ENCODE peak calls at places on chromosomes 3 and 15, in eight cellular contexts. S, R, Q, G, C, E, A and T are unnamed samples.

GRCh38 chr3:191774485-191774884 is 313.5 kb downstream of the PYDC2 start:
- DNase-seq in C (no peak), A (no peak), S (peak), G (no peak), R (no peak), Q (no peak), E (peak), T (peak)

GRCh38 chr3:7978104-7978457 is 523.5 kb upstream of the LMCD1 start:
- DNase-seq in S (no peak), Q (peak), G (no peak), A (no peak), R (no peak), C (no peak), E (no peak), T (no peak)

GRCh38 chr3:41267975-41268640 is 68.8 kb downstream of the CTNNB1 start:
- DNase-seq in E (peak), S (peak), G (no peak), R (no peak), Q (no peak), C (peak), A (no peak), T (peak)

GRCh38 chr15:47516576-47517371 is 200.5 kb upstream of the SEMA6D start:
- DNase-seq in Q (no peak), R (no peak), C (no peak), S (no peak), G (no peak), E (peak), A (no peak), T (peak)

GRCh38 chr3:114378760-114379159 is 84.9 kb downstream of the TIGIT start:
- DNase-seq in S (no peak), A (no peak), G (no peak), E (no peak), C (no peak), Q (no peak), R (no peak), T (no peak)

GRCh38 chr3:95172549-95172948 is 1109.7 kb downstream of the NSUN3 start:
- DNase-seq in C (no peak), A (no peak), E (no peak), Q (no peak), S (no peak), R (no peak), G (no peak), T (no peak)

GRCh38 chr3:100205161-100205560 is 55.6 kb upstream of the TBC1D23 start:
- DNase-seq in Q (no peak), C (no peak), R (no peak), S (no peak), E (no peak), A (no peak), G (no peak), T (no peak)

GRCh38 chr15:68816795-68817303 is 3.8 kb downstream of the ANP32A start:
- DNase-seq in G (no peak), A (no peak), C (no peak), S (no peak), Q (no peak), E (no peak), R (no peak), T (peak)

GRCh38 chr3:15601399-15602145 is at the start of the genes BTD and HACL1:
- DNase-seq in E (peak), A (peak), R (peak), S (peak), C (peak), Q (peak), G (peak), T (peak)

GRCh38 chr15:78004919-78005634 is 72.4 kb downstream of the TBC1D2B start:
- DNase-seq in G (peak), A (peak), Q (peak), C (peak), R (peak), S (peak), E (peak), T (peak)

GRCh38 chr15:74382004-74382816 is 14.8 kb upstream of the CYP11A1 start:
- DNase-seq in Q (peak), S (no peak), E (peak), G (peak), A (peak), C (peak), R (peak), T (peak)

GRCh38 chr15:38516636-38517035 is 48.0 kb downstream of the RASGRP1 start:
- DNase-seq in G (no peak), S (no peak), A (no peak), C (no peak), E (no peak), Q (no peak), R (no peak), T (no peak)

GRCh38 chr3:126023390-126023789 is 54.4 kb downstream of the ROPN1B start:
- DNase-seq in S (no peak), E (no peak), C (no peak), R (peak), Q (no peak), A (no peak), G (no peak), T (no peak)

GRCh38 chr15:25208735-25209134 is 230.1 kb downstream of the UBE3A start:
- DNase-seq in E (no peak), S (no peak), R (no peak), Q (no peak), G (no peak), C (no peak), A (no peak), T (no peak)

GRCh38 chr3:47743855-47744254 is 37.8 kb downstream of the SMARCC1 start:
- DNase-seq in Q (no peak), G (no peak), S (no peak), R (no peak), E (no peak), A (no peak), C (no peak), T (no peak)

GRCh38 chr3:193673845-193674244 is 80.8 kb downstream of the OPA1 start:
- DNase-seq in Q (no peak), A (no peak), G (no peak), S (no peak), E (no peak), C (no peak), R (no peak), T (no peak)

GRCh38 chr3:41247590-41247989 is 48.3 kb downstream of the CTNNB1 start:
- DNase-seq in Q (no peak), R (no peak), G (no peak), A (no peak), S (no peak), E (no peak), C (no peak), T (no peak)

GRCh38 chr15:39415634-39416033 is 165.2 kb upstream of the THBS1 start:
- DNase-seq in G (no peak), R (no peak), S (no peak), E (no peak), A (no peak), C (no peak), Q (no peak), T (no peak)

GRCh38 chr3:190676477-190676876 is 162.6 kb downstream of the IL1RAP start:
- DNase-seq in G (no peak), C (no peak), A (no peak), S (no peak), R (no peak), Q (no peak), E (no peak), T (no peak)

GRCh38 chr3:183536238-183536880 is 19.1 kb downstream of the KLHL6 start:
- DNase-seq in A (no peak), C (no peak), R (no peak), Q (no peak), G (no peak), E (no peak), S (no peak), T (no peak)

GRCh38 chr15:85401108-85401765 is 20.8 kb downstream of the AKAP13 start:
- DNase-seq in Q (no peak), A (no peak), C (no peak), R (no peak), E (no peak), S (no peak), G (no peak), T (no peak)

GRCh38 chr3:123881771-123882170 is 2.4 kb downstream of the MYLK start:
- DNase-seq in Q (no peak), R (no peak), E (no peak), G (no peak), S (no peak), A (no peak), C (no peak), T (no peak)

GRCh38 chr15:51758645-51759044 is 7.2 kb downstream of the TMOD2 start:
- DNase-seq in R (no peak), S (no peak), G (no peak), Q (no peak), C (peak), E (peak), A (peak), T (peak)

GRCh38 chr3:14780927-14781507 is 37.7 kb upstream of the FGD5 start:
- DNase-seq in Q (peak), G (peak), C (peak), A (peak), S (no peak), R (no peak), E (peak), T (peak)

GRCh38 chr3:10327592-10327991 is 6.7 kb upstream of the SEC13 start:
- DNase-seq in R (no peak), S (no peak), A (no peak), Q (no peak), E (no peak), C (no peak), G (no peak), T (no peak)

GRCh38 chr3:161420746-161421145 is 49.4 kb upstream of the SPTSSB start:
- DNase-seq in Q (no peak), C (peak), E (peak), S (no peak), R (no peak), A (no peak), G (no peak), T (peak)

GRCh38 chr3:127831723-127832172 is 9.4 kb upstream of the MGLL start:
- DNase-seq in S (no peak), R (no peak), Q (no peak), A (no peak), C (no peak), E (no peak), G (peak), T (peak)

GRCh38 chr3:141812091-141812490 is 48.9 kb downstream of the GRK7 start:
- DNase-seq in R (no peak), Q (no peak), S (no peak), E (no peak), G (no peak), A (no peak), C (no peak), T (no peak)

GRCh38 chr15:98888839-98889479 is 118.6 kb downstream of the PGPEP1L start:
- DNase-seq in Q (no peak), G (no peak), S (no peak), A (no peak), C (peak), R (no peak), E (peak), T (peak)

DNA sequence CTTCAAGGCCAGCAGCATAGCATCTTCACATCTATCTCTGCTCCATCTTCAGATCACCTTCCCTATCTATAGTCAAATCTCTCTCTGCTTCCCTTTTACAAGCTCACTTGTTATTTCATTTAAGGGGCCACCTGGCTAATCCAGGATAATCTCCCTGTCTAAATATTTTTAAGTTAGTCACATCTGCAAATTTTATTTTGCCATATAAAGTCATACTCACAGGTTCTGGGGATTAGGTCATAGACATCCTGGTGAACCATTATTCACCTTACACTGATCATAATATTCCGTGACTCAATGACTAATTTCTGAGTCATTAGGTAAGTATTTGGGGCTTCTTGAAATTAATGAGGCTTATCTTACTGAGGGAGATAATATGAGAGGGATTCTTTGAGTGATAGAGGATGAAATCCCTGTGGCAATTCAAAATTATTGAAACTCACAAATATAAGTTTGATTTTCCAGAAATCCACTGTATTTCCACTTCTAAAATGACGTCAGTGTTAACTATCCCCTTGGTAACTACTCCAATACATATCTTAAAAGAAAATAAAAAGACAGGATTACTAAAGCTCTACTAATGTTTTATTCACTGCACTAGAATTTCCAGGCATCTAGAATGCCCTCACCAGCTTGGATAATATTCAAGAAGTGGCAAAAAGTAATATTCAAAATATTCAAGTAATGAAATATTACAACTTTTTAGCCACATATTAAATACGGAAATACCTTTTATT is 93.7 kb upstream of the RBMS3 start:
- DNase-seq in A (no peak), S (peak), G (no peak), Q (no peak), R (no peak), C (peak), E (peak), T (peak)
- TF ChIP-seq CTCF in A (no peak), S (no peak), G (no peak), Q (no peak), R (no peak), C (no peak), E (no peak), T (no peak)

GRCh38 chr15:100653608-100654007 is 51.2 kb downstream of the ASB7 start:
- DNase-seq in A (no peak), E (no peak), C (no peak), G (no peak), R (no peak), S (no peak), Q (no peak), T (no peak)

GRCh38 chr15:100650685-100651084 is 48.3 kb downstream of the ASB7 start:
- DNase-seq in G (no peak), A (no peak), Q (no peak), C (no peak), R (no peak), S (no peak), E (no peak), T (peak)

DNA sequence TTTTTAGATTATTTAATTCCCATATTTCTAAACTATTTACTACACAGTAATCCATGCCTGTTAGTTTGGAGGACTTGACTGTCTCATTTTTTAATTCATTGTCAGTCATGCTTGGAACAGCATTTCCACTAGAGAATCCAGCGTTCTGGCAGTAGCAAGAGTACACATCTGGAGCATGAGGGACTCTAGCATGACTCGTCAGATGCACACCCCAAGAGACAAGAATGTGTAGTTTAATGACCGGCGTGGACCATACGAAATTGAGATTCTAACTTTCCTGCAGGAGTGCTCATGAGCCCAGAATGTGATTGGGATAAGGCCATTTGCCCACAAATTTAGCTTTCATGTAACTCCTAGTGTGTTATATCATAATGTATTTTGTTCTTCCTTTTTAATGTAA is 48.9 kb downstream of the ASB7 start:
- DNase-seq in Q (no peak), G (no peak), A (no peak), E (no peak), C (peak), S (no peak), R (no peak), T (no peak)
- TF ChIP-seq CTCF in Q (no peak), G (no peak), A (no peak), E (no peak), C (peak), S (peak), R (no peak), T (no peak)

DNA sequence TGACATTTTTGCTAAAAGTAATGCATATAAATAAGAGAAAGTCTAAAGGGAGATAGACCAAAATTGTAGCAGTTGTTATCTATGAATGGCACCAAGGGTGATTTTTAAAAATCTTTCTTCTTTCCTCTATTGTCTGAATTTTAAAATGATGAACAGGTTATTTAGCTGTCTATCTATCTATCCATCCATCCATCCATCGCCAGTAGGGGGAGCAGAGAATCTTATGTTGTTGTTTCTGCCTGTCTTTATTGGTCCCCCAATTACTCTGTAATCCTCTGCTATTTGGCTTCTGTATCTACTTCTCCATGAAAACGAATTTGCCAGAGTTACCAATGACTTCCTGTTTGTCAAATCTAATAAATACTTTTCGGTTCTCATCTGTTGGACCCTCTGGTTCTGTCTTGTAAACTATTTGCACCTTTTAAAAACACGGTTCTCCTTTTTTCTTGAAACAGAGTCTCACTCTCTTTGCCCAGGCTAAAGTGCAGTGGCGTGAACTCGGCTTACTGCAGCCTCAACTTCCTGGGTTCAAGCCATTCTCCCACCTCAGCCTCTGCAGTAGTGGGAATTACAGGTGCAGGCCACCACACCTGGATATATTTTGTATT is 86.0 kb downstream of the ECT2 start:
- DNase-seq in G (no peak), R (no peak), C (peak), A (no peak), S (peak), Q (no peak), E (peak), T (peak)
- TF ChIP-seq CTCF in G (peak), R (no peak), C (peak), A (no peak), S (peak), Q (peak), E (peak), T (peak)

DNA sequence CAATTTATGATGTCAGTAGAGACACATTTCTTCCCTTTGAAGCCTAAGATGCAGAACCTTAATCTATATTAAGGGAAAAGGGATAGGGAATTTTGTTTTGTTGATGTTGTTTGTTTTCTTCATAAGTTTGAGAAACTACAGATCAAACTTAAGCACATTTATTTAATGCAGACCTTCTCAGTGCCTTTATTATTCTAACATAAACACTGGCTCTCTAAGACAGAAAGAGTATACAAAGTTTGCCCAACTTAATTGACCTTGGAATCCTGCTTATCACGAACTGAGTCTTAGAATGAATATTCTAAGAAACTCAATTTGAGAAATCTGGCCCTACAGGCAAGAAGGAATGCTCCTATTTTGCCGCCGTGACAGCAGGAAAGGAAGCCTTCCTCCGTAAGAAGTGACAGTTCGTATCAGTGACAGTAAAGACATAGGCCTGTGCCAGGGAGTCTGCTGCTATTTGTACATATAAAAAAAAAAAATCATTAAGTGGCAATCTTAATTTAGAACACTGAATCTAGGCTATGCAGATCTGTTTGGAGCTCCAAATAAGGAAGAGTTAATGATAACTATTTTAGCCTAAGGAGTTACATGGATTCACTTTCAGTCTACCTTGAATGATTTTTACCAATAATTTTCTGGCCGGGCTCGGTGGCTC is 8.8 kb upstream of the IMPG2 start:
- DNase-seq in A (no peak), E (no peak), Q (no peak), R (no peak), C (no peak), S (no peak), G (no peak), T (no peak)
- TF ChIP-seq CTCF in A (no peak), E (no peak), Q (no peak), R (no peak), C (no peak), S (no peak), G (no peak), T (no peak)

GRCh38 chr3:195584543-195584870 is 767 bp upstream of the APOD start:
- DNase-seq in C (no peak), R (no peak), G (no peak), A (no peak), E (no peak), S (no peak), Q (no peak), T (no peak)

GRCh38 chr3:195591220-195591619 is 7.5 kb upstream of the APOD start:
- DNase-seq in S (no peak), Q (no peak), R (no peak), C (no peak), E (no peak), A (no peak), G (no peak), T (no peak)

GRCh38 chr3:195583831-195584542 is at the start of gene APOD:
- DNase-seq in A (peak), R (peak), Q (no peak), C (peak), S (no peak), E (peak), G (peak), T (peak)

GRCh38 chr3:195587824-195588223 is 4.1 kb upstream of the APOD start:
- DNase-seq in G (no peak), C (no peak), S (no peak), E (no peak), R (no peak), A (no peak), Q (no peak), T (no peak)

DNA sequence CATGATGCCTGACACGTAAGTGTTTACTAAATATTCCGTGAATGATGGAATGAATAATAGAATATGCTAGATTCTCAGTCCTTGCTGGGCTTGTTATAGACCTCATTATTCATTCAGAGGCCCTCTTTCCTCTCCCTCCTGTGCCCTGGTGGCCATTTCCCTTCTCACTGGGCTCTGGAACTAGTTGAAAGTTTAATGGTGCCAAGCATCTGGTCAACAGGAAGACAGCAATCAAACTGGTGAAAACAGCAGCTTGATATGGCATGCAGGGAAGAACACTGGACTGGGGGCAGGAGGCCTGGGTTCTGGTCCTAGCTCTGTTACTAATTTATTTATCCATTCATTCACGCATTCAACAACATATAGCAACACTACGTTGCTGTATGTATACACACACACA is 3.7 kb upstream of the APOD start:
- DNase-seq in Q (no peak), R (no peak), A (no peak), S (no peak), E (no peak), C (no peak), G (no peak), T (no peak)
- TF ChIP-seq CTCF in Q (no peak), R (no peak), A (no peak), S (no peak), E (no peak), C (no peak), G (no peak), T (no peak)

GRCh38 chr15:35000511-35000910 is 12.4 kb upstream of the ZNF770 start:
- DNase-seq in A (no peak), E (peak), S (peak), C (peak), G (no peak), R (peak), Q (no peak), T (peak)
- TF ChIP-seq CTCF in A (no peak), E (no peak), S (no peak), C (no peak), G (no peak), R (no peak), Q (no peak), T (no peak)